ENCODE peak calls at places on chromosomes 13 and 19, in four cellular contexts. J is fibroblast of the aortic adventitia; M is activated CD4-positive, alpha-beta T cell treated with anti-CD3 and anti-CD28 coated beads, Interleukin-2, amount 50 U/mL, for 1 hour; Q is stimulated activated CD8-positive, alpha-beta memory T cell treated with anti-CD3 and anti-CD28 coated beads, Interleukin-7, amount 100 ng/mL, for 1 hour. H is an unnamed sample.
A peak's percentile ranks its signal among the peaks of the same experiment; 100 is the strongest.

GRCh38 chr19:35144600-35145436 is 1.8 kb downstream of the FXYD7 start:
- DNase-seq in J (no peak), M (no peak), Q (no peak), H (peak; percentile 48)

GRCh38 chr19:1860133-1860775 is 3.1 kb downstream of the KLF16 start:
- DNase-seq in J (peak; percentile 81), M (peak; percentile 69), Q (no peak), H (peak; percentile 78)

GRCh38 chr13:112771139-112771876 is 81.5 kb downstream of the ATP11A start:
- DNase-seq in J (no peak), M (no peak), Q (no peak), H (no peak)

GRCh38 chr19:50670102-50670380 is 20.8 kb downstream of the C19orf81 start:
- DNase-seq in J (no peak), M (no peak), Q (no peak), H (no peak)

GRCh38 chr13:72820156-72820897 is 38.4 kb downstream of the PIBF1 start:
- DNase-seq in J (peak; percentile 50), M (no peak), Q (no peak), H (peak; percentile 93)

GRCh38 chr13:44373601-44374347 is at the start of gene SERP2:
- DNase-seq in J (peak; percentile 34), M (no peak), Q (no peak), H (no peak)

GRCh38 chr13:100550433-100550832 is 38.2 kb downstream of the GGACT start:
- DNase-seq in J (peak; percentile 75), M (no peak), Q (no peak), H (peak; percentile 76)

GRCh38 chr19:49749055-49749716 is 13.9 kb downstream of the TSKS start:
- DNase-seq in J (no peak), M (no peak), Q (no peak), H (peak; percentile 53)

GRCh38 chr13:65959305-65959704 is 1270.8 kb downstream of the PCDH9 start:
- DNase-seq in J (peak; percentile 61), M (no peak), Q (no peak), H (no peak)

GRCh38 chr19:34224996-34225658 is 29.2 kb upstream of the GARRE1 start:
- DNase-seq in J (no peak), M (no peak), Q (no peak), H (peak; percentile 71)

GRCh38 chr13:79490326-79490725 is 9.4 kb downstream of the NDFIP2 start:
- DNase-seq in J (no peak), M (no peak), Q (no peak), H (no peak)

GRCh38 chr13:91078093-91078679 is 269.3 kb upstream of the MIR17HG start:
- DNase-seq in J (no peak), M (no peak), Q (no peak), H (peak; percentile 4)

H was measured in amniotic epithelial cell.